ENCODE peak calls at places on chromosomes 4 and X, in six cellular contexts. G is HCT116, X is H9, Z is astrocyte, P is mesenchymal stem cell, K is IMR-90. D is an unnamed sample. For H3K27me3, the result is how much of the 10 kb centered on the place peaks cover.

GRCh38 chrX:34528081-34528480 is 129.0 kb downstream of the TMEM47 start:
- DNase-seq in X (no peak), P (no peak), K (no peak), Z (no peak), G (no peak), D (no peak)

GRCh38 chr4:84159767-84160166 is 339.3 kb downstream of the NKX6-1 start:
- DNase-seq in K (no peak), X (peak), P (no peak), Z (no peak), G (peak), D (peak)

GRCh38 chr4:48761286-48761685 is 18.8 kb downstream of the FRYL start:
- DNase-seq in G (no peak), X (no peak), K (peak), P (no peak), Z (no peak), D (no peak)

GRCh38 chrX:67555578-67556203 is 11.9 kb downstream of the AR start:
- DNase-seq in P (peak), Z (no peak), K (peak), X (peak), G (no peak), D (peak)

GRCh38 chr4:96260071-96260682 is 420.3 kb downstream of the PDHA2 start:
- DNase-seq in G (no peak), X (peak), K (no peak), P (peak), Z (peak), D (peak)

GRCh38 chr4:7816771-7817170 is 122.9 kb downstream of the AFAP1 start:
- DNase-seq in X (no peak), P (no peak), G (no peak), Z (no peak), K (no peak), D (no peak)

GRCh38 chr4:86934147-86934771 is 552 bp upstream of the AFF1 start:
- DNase-seq in Z (no peak), G (no peak), K (no peak), P (no peak), X (no peak), D (no peak)

GRCh38 chr4:140343303-140343702 is 30.1 kb upstream of the SCOC start:
- DNase-seq in K (no peak), P (no peak), X (no peak), G (peak), Z (no peak), D (no peak)

GRCh38 chrX:6498324-6498723 is 36.6 kb downstream of the VCX3A start:
- DNase-seq in P (no peak), K (no peak), Z (no peak), G (no peak), X (no peak), D (no peak)

GRCh38 chr4:128862608-128863313 is 53.3 kb downstream of the JADE1 start:
- DNase-seq in X (no peak), G (no peak), K (peak), Z (peak), P (peak), D (no peak)

GRCh38 chr4:56310401-56310800 is 76.9 kb downstream of the AASDH start:
- DNase-seq in P (no peak), X (no peak), K (no peak), Z (no peak), G (no peak), D (no peak)

GRCh38 chr4:174828845-174829701 is at the start of gene GLRA3:
- DNase-seq in K (no peak), Z (peak), G (no peak), X (peak), P (peak), D (peak)

GRCh38 chr4:65665951-65666523 is 4.3 kb downstream of the EPHA5 start:
- DNase-seq in Z (peak), P (peak), K (no peak), G (no peak), X (no peak), D (peak)

GRCh38 chrX:155695419-155695818 is 82.7 kb upstream of the TMLHE start:
- DNase-seq in X (no peak), K (no peak), P (no peak), Z (no peak), G (no peak), D (no peak)

GRCh38 chr4:186485621-186486062 is 69.7 kb downstream of the MTNR1A start:
- DNase-seq in Z (peak), P (peak), G (peak), X (no peak), K (peak), D (peak)

GRCh38 chr4:145482209-145483021 is 762 bp downstream of the SMAD1 start:
- DNase-seq in K (peak), P (peak), X (peak), Z (peak), G (peak), D (peak)

GRCh38 chr4:94345267-94345666 is 2.6 kb upstream of the HPGDS start:
- DNase-seq in K (no peak), X (no peak), P (no peak), Z (no peak), G (no peak), D (no peak)

GRCh38 chr4:189021831-189022230 is 882.6 kb downstream of the TRIML1 start:
- DNase-seq in K (peak), G (no peak), P (peak), X (peak), Z (no peak), D (peak)

GRCh38 chr4:78024692-78025091 is 32.4 kb upstream of the FRAS1 start:
- DNase-seq in G (no peak), Z (no peak), P (no peak), X (no peak), K (no peak), D (peak)

GRCh38 chr4:171849823-171850222 is 36.6 kb downstream of the GALNTL6 start:
- DNase-seq in Z (no peak), K (no peak), X (no peak), G (no peak), P (no peak), D (no peak)

GRCh38 chrX:103562801-103563200 is 22.5 kb upstream of the TCEAL4 start:
- DNase-seq in K (no peak), P (no peak), X (no peak), G (no peak), Z (no peak), D (no peak)

GRCh38 chr4:44629280-44629866 is 22.1 kb downstream of the YIPF7 start:
- DNase-seq in X (peak), K (peak), G (peak), P (peak), Z (peak), D (peak)

GRCh38 chrX:67614414-67614813 is 70.6 kb downstream of the AR start:
- DNase-seq in X (no peak), P (peak), Z (peak), K (peak), G (no peak), D (peak)

GRCh38 chrX:28787206-28787605 is 200.0 kb downstream of the IL1RAPL1 start:
- DNase-seq in G (peak), P (peak), Z (peak), X (no peak), K (peak), D (peak)

GRCh38 chrX:131032646-131033230 is 25.4 kb upstream of the ARHGAP36 start:
- DNase-seq in X (no peak), P (no peak), G (no peak), K (no peak), Z (no peak), D (no peak)

GRCh38 chr4:158170691-158171455 is 2.0 kb downstream of the GASK1B start:
- DNase-seq in G (no peak), P (peak), Z (no peak), X (peak), K (peak), D (no peak)

GRCh38 chrX:95733426-95733825 is 951.2 kb upstream of the DIAPH2 start:
- DNase-seq in G (no peak), P (no peak), X (no peak), K (no peak), Z (no peak), D (no peak)

GRCh38 chrX:9873952-9874351 is 87.7 kb downstream of the SHROOM2 start:
- DNase-seq in P (peak), K (peak), X (peak), G (peak), Z (no peak), D (peak)

GRCh38 chrX:55713635-55714034 is 3.9 kb upstream of the RRAGB start:
- DNase-seq in Z (no peak), X (no peak), G (no peak), P (no peak), K (no peak), D (no peak)

GRCh38 chrX:149487292-149487691 is 17.8 kb downstream of the IDS start:
- DNase-seq in G (no peak), P (no peak), Z (no peak), X (no peak), K (no peak), D (no peak)

DNA sequence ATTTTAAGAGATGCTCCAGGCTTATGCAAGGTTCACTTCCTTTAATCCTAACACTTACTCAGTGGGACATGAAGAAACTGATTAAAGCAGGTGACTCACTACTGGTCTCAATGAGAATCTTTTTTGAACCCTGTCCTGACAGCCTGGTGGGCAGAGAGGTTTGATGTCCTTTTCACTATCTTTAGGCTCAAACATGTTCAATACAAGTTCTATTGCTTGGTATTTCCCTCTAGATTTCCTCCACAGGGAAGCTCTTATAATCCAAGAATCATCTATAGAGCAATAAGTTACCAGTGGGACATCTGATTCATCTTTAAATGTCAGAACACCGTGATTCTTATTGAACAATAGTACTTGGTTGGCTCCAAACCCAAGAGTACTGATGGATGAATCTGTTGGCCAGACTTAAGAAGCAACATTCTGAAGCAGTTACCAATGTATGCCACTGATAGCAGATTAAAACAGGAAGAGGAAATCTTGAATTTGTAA is 43.6 kb downstream of the FGFBP1 start:
- DNase-seq in Z (peak), X (no peak), P (peak), G (no peak), K (peak), D (no peak)
- H3K9ac ChIP-seq in Z (no peak), X (no peak), P (peak), G (peak), K (no peak), D (no peak)

GRCh38 chrX:48779399-48779798 is 7.0 kb upstream of the GATA1 start:
- DNase-seq in Z (no peak), G (no peak), K (no peak), P (no peak), X (no peak), D (no peak)
- H3K27me3 ChIP-seq in Z (under half), G (under half), K (under half), P (under half), X (under half), D (under half)

GRCh38 chrX:23509256-23509655 is 158.0 kb upstream of the PRDX4 start:
- DNase-seq in X (peak), Z (no peak), G (no peak), K (no peak), P (no peak), D (no peak)

GRCh38 chrX:23515028-23515427 is 152.3 kb upstream of the PRDX4 start:
- DNase-seq in Z (no peak), P (no peak), X (no peak), G (no peak), K (no peak), D (no peak)

GRCh38 chrX:23514082-23514481 is 153.2 kb upstream of the PRDX4 start:
- DNase-seq in X (no peak), P (no peak), Z (no peak), G (no peak), K (no peak), D (no peak)

GRCh38 chrX:23511783-23512182 is 155.5 kb upstream of the PRDX4 start:
- DNase-seq in X (no peak), K (no peak), Z (no peak), P (no peak), G (no peak), D (peak)

GRCh38 chrX:23513121-23513520 is 154.2 kb upstream of the PRDX4 start:
- DNase-seq in P (no peak), X (peak), G (no peak), K (no peak), Z (no peak), D (no peak)
- H3K9ac ChIP-seq in P (no peak), X (no peak), G (no peak), K (no peak), Z (no peak), D (no peak)

GRCh38 chr4:1418494-1419285 is 12.4 kb upstream of the NKX1-1 start:
- DNase-seq in X (no peak), P (no peak), Z (no peak), G (no peak), K (no peak), D (no peak)

GRCh38 chr4:1419708-1420107 is 13.5 kb upstream of the NKX1-1 start:
- DNase-seq in G (no peak), K (no peak), Z (no peak), P (no peak), X (no peak), D (no peak)

GRCh38 chr4:1416948-1417260 is 10.7 kb upstream of the NKX1-1 start:
- DNase-seq in G (no peak), P (no peak), K (no peak), X (no peak), Z (no peak), D (no peak)

GRCh38 chr4:1416051-1416947 is 10.1 kb upstream of the NKX1-1 start:
- DNase-seq in Z (no peak), G (no peak), X (peak), K (no peak), P (no peak), D (no peak)

DNA sequence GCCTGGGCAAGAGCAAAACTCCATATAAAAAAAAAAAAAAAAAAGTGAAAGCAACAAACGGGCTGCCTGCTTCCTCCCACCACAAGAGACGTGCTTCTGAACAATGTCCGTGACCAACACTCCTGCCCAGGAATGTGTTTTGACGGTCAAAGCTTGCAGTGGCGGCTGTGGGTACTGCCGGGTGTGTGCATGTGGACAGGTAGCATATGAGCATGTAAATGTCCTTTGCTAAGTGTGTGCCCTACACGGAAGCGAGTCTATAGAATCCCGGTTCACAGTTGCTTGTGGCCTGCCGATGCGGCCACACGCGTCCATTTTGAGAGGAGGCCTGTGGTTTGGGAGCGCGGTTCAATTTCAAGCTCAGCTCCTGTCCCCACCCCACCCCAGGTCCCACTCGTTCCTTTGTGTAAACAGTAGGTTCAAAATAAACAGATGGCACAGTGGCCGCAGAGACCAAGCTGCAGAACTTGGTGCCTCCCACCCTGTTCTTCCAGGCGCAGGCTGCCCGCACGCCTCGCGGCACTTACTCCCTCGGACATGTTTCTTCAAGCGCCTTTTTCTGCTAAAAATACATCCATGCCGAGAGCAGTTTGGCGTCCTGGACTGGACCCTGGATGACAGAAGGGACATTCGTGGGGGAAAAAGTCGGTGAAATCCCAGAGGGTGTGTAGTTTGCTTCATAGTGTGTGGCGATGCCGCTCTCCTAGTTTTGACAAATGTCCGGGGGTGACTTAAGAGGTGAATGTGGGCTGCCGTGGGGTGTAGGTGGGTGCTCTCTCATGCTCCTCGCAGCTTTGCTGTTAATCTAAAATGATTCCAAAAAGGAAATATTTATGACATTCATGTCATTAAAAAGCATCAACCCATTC is 11.5 kb upstream of the NKX1-1 start:
- DNase-seq in Z (no peak), G (no peak), P (no peak), X (peak), K (no peak), D (no peak)
- H3K27me3 ChIP-seq in Z (under half), G (under half), P (under half), X (under half), K (under half), D (under half)

GRCh38 chr4:14888790-14889189 is 113.5 kb upstream of the CPEB2 start:
- DNase-seq in P (peak), G (no peak), Z (no peak), K (no peak), X (no peak), D (peak)
- H3K9ac ChIP-seq in P (peak), G (no peak), Z (no peak), K (no peak), X (no peak), D (no peak)

GRCh38 chr4:74934822-74935326 is 2.0 kb downstream of the PARM1 start:
- DNase-seq in G (no peak), X (no peak), P (no peak), Z (no peak), K (no peak), D (no peak)
- H3K27me3 ChIP-seq in G (under half), X (under half), P (half or more), Z (under half), K (under half), D (under half)

GRCh38 chrX:154370882-154371770 is 3.3 kb downstream of the FLNA start:
- DNase-seq in G (peak), K (peak), X (peak), Z (peak), P (peak), D (peak)
- H3K9ac ChIP-seq in G (peak), K (peak), X (peak), Z (peak), P (peak), D (peak)